ENCODE peak calls at places on chromosomes 16 and 17, in four cellular contexts. Q is A673, M is MM.1S, U is fibroblast of lung. D is an unnamed sample.

GRCh38 chr17:47279062-47279801 is 25.6 kb downstream of the ITGB3 start:
- DNase-seq in Q (no peak), M (peak; percentile 67), U (peak; percentile 99), D (peak; percentile 49)

GRCh38 chr17:40980117-40980516 is 4.0 kb downstream of the KRT40 start:
- DNase-seq in Q (no peak), M (no peak), U (no peak), D (peak; percentile 12)

GRCh38 chr17:36627101-36627500 is 25.7 kb downstream of the MRM1 start:
- DNase-seq in Q (no peak), M (no peak), U (no peak), D (peak; percentile 56)

GRCh38 chr16:58733248-58733670 is 857 bp downstream of the GOT2 start:
- DNase-seq in Q (no peak), M (no peak), U (peak; percentile 17), D (peak; percentile 54)

GRCh38 chr17:49995055-49995738 is at the start of gene DLX3:
- DNase-seq in Q (peak; percentile 86), M (no peak), U (peak; percentile 68), D (peak; percentile 93)

GRCh38 chr16:57245472-57246113 is 534 bp downstream of the ARL2BP start:
- DNase-seq in Q (no peak), M (peak; percentile 39), U (peak; percentile 18), D (peak; percentile 48)

GRCh38 chr17:66677201-66677981 is 157.5 kb upstream of the CACNG5 start:
- DNase-seq in Q (no peak), M (no peak), U (peak; percentile 91), D (no peak)

GRCh38 chr17:27846042-27846655 is 45.8 kb upstream of the NOS2 start:
- DNase-seq in Q (no peak), M (no peak), U (no peak), D (no peak)

GRCh38 chr17:78375401-78376079 is 2.9 kb upstream of the PGS1 start:
- DNase-seq in Q (no peak), M (no peak), U (peak; percentile 97), D (no peak)

GRCh38 chr16:85087899-85088569 is 24.2 kb downstream of the CIBAR2 start:
- DNase-seq in Q (no peak), M (no peak), U (no peak), D (no peak)

GRCh38 chr17:39921323-39921722 is 2.9 kb upstream of the GSDMB start:
- DNase-seq in Q (no peak), M (no peak), U (no peak), D (no peak)

GRCh38 chr17:40993856-40994255 is at the start of gene KRTAP3-3:
- DNase-seq in Q (no peak), M (no peak), U (no peak), D (no peak)

GRCh38 chr17:6109541-6109940 is 39.4 kb downstream of the WSCD1 start:
- DNase-seq in Q (no peak), M (no peak), U (no peak), D (no peak)

GRCh38 chr16:29311636-29312344 is 94.7 kb downstream of the NPIPB11 start:
- DNase-seq in Q (no peak), M (no peak), U (no peak), D (no peak)

GRCh38 chr16:29312835-29313558 is 93.5 kb downstream of the NPIPB11 start:
- DNase-seq in Q (peak; percentile 43), M (no peak), U (no peak), D (no peak)

GRCh38 chr16:29313559-29313887 is 93.0 kb downstream of the NPIPB11 start:
- DNase-seq in Q (no peak), M (no peak), U (no peak), D (no peak)

GRCh38 chr16:29308644-29309546 is 97.6 kb downstream of the NPIPB11 start:
- DNase-seq in Q (no peak), M (no peak), U (no peak), D (no peak)

GRCh38 chr16:29310852-29311314 is 95.6 kb downstream of the NPIPB11 start:
- DNase-seq in Q (no peak), M (no peak), U (peak; percentile 11), D (no peak)
- TF ChIP-seq CTCF in Q (no peak), M (no peak), U (peak; percentile 10), D (no peak)

DNA sequence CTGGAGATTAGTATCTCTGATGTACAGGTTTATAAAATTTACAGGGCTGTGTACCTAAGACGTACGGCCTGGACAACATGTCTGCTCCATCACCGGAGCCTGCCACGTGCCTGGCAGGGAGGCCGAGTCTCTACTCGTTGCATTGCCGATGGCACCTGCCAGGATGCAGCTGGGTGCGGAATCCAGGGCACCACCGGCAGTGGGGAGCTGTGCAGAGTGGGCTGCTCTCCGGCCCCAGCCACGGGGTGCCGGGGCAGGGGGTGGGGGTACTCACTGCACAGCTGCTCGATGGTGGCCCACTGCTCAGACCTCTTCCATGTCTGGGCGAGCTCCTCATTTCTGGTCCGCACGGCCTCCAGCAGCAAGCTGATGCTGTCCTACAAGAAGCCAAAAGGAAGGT is 13.1 kb upstream of the FAAP100 start:
- DNase-seq in Q (no peak), M (no peak), U (no peak), D (no peak)
- H3K36me3 ChIP-seq in Q (peaks cover 83% of the 10 kb centered on the region), M (peaks cover 5% of the 10 kb centered on the region), U (peaks cover 23% of the 10 kb centered on the region), D (peaks cover 28% of the 10 kb centered on the region)

GRCh38 chr16:31487720-31488629 is 5.1 kb downstream of the SLC5A2 start:
- DNase-seq in Q (peak; percentile 60), M (peak; percentile 73), U (peak; percentile 32), D (peak; percentile 89)

GRCh38 chr16:31489616-31490584 is 7.0 kb downstream of the SLC5A2 start:
- DNase-seq in Q (no peak), M (no peak), U (no peak), D (no peak)

GRCh38 chr16:31487076-31487719 is 4.3 kb downstream of the SLC5A2 start:
- DNase-seq in Q (no peak), M (no peak), U (no peak), D (no peak)

GRCh38 chr16:31486036-31486435 is 3.1 kb downstream of the SLC5A2 start:
- DNase-seq in Q (no peak), M (no peak), U (no peak), D (no peak)

DNA sequence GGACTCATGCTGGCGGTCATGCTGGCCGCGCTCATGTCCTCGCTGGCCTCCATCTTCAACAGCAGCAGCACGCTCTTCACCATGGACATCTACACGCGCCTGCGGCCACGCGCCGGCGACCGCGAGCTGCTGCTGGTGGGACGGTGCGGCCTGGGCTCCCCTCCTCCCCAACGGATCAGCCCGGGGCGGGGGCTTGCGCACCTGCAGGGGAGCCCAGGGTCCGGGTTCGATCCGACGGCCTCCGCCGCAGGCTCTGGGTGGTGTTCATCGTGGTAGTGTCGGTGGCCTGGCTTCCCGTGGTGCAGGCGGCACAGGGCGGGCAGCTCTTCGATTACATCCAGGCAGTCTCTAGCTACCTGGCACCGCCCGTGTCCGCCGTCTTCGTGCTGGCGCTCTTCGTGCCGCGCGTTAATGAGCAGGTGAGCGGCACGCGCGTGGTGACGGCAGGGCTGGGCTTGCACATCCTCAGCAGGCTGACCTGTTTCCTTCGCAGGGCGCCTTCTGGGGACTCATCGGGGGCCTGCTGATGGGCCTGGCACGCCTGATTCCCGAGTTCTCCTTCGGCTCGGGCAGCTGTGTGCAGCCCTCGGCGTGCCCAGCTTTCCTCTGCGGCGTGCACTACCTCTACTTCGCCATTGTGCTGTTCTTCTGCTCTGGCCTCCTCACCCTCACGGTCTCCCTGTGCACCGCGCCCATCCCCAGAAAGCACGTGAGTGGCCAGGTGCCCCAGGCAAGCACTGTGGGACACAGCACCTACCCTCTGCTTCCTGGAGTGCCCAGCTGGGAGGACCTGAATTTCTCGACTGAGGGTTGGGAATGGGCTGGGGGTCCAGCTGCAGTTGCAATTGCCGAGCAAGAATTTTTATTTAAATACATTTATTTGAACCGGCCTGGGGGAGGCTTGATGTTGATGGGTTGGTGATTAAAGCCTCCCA is 6.0 kb downstream of the SLC5A2 start:
- DNase-seq in Q (no peak), M (no peak), U (no peak), D (peak; percentile 25)
- TF ChIP-seq EZH2 in Q (no peak), M (no peak), U (no peak), D (no peak)

DNA sequence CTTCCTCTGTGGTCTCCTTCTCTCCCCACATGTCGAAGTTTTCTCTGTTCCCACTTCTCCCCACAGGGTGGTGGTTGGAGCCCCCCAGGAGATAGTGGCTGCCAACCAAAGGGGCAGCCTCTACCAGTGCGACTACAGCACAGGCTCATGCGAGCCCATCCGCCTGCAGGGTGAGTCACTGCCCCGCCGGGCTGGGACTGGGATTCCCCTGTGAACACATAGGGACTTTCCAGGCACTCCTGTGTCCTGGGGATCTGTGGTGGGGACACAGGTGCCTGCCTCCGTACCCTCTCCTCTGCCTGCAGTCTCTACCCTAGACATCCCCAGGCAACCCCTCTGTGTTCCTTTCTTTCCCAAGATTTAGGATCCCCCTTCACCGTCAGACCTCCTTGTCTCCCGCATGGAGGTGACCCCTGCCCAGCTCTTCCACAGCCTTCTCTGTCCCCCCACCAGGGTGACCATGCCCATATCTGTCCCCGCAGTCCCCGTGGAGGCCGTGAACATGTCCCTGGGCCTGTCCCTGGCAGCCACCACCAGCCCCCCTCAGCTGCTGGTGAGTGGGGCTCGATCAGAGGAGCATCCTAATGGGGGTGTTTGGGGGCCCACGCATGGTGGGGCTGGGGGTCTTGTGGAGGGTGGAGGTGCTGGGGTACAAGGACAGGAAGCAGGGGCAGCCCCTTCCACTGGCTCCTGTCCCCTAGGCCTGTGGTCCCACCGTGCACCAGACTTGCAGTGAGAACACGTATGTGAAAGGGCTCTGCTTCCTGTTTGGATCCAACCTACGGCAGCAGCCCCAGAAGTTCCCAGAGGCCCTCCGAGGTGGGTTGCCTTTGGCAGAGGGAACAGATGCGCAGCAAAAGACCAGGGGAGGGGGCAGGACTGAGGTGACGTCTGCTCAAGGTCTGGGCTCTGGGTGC is 5.8 kb downstream of the ITGAM start:
- DNase-seq in Q (peak; percentile 15), M (peak; percentile 68), U (peak; percentile 16), D (peak; percentile 40)
- TF ChIP-seq CTCF in Q (no peak), M (peak; percentile 11), U (no peak), D (peak; percentile 18)

GRCh38 chr17:82943339-82943738 is 103.5 kb upstream of the ZNF750 start:
- DNase-seq in Q (no peak), M (no peak), U (no peak), D (no peak)

GRCh38 chr17:82941021-82942001 is 101.5 kb upstream of the ZNF750 start:
- DNase-seq in Q (no peak), M (no peak), U (no peak), D (no peak)

GRCh38 chr17:82940226-82941020 is 100.6 kb upstream of the ZNF750 start:
- DNase-seq in Q (no peak), M (no peak), U (no peak), D (no peak)

GRCh38 chr17:82943751-82944150 is 103.9 kb upstream of the ZNF750 start:
- DNase-seq in Q (no peak), M (no peak), U (no peak), D (no peak)

DNA sequence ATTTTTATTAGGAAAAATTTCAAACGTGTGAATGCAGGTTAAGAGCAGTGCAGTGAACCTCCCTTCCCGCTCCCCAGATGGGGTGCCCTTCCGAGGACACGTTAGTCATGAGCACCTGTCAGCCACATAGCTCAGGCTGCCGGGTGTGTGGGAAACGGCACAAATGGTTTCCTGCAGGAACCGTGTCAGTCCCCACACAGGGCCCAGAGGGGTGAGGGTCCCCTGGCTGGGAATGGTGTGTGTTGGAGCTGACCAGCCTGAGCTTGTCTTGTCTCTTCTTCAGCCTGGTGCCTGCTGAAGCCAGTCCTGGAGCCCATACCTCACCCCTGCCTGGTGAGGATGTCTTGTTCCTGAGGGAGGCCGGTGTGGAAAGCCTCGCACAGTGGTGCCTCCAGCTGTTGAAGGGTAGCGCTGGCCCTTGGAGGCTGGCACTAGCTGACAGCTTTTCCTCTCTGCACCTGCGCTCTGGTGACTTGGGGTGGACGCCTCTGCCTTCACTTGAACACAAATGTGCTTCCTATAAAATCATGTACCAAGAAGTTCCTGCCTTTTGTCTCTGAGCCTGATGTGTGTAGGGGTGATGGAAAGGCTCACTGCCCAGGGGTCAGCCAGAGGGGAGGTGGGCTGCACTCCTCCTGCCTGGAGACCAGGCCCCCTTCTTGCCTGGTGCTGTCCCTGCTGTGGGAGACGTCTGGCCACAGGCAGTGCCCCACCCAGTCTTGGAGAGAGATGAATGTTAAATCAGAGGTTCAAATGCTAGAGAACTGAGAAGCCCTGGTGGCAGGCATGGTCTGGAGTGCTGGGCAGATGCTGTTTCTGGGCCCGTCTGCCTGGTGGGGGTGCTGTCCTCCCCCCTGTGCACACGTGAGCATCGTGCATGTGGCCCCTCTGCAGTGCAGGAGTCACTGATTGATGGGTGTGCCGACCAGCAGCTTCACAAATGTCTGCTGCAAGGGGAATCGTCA is 102.6 kb upstream of the ZNF750 start:
- DNase-seq in Q (no peak), M (no peak), U (no peak), D (no peak)
- H3K36me3 ChIP-seq in Q (peaks cover 43% of the 10 kb centered on the region), M (no peaks in the 10 kb centered on the region), U (peaks cover 18% of the 10 kb centered on the region), D (peaks cover 25% of the 10 kb centered on the region)